ENCODE peak calls at places on chromosomes 4 and X, in five cellular contexts. G is left ventricle myocardium inferior, J is sigmoid colon, Z is osteoblast, W is progenitor cell of endocrine pancreas. P is an unnamed sample.

GRCh38 chrX:43655151-43655676 is 885 bp upstream of the MAOA start:
- DNase-seq in W (peak; percentile 10), Z (peak; percentile 84), G (peak; percentile 24), J (peak; percentile 76), P (peak; percentile 39)

GRCh38 chr4:26866781-26867180 is 6.1 kb downstream of the STIM2 start:
- DNase-seq in W (no peak), G (no peak), J (no peak), Z (no peak), P (no peak)

GRCh38 chr4:53680588-53680987 is 89.3 kb upstream of the LNX1 start:
- DNase-seq in W (no peak), G (no peak), Z (no peak), J (no peak), P (no peak)

GRCh38 chr4:126969781-126970180 is 663.0 kb upstream of the INTU start:
- DNase-seq in J (no peak), G (no peak), Z (no peak), W (no peak), P (no peak)

GRCh38 chr4:88058295-88058694 is 50.9 kb downstream of the PKD2 start:
- DNase-seq in J (no peak), W (no peak), G (no peak), Z (no peak), P (no peak)

GRCh38 chrX:16484338-16484737 is 165.6 kb upstream of the S100G start:
- DNase-seq in Z (peak; percentile 80), W (no peak), G (no peak), J (no peak), P (no peak)

GRCh38 chr4:125315571-125316390 is 1.0 kb downstream of the FAT4 start:
- DNase-seq in W (peak; percentile 45), J (peak; percentile 74), Z (peak; percentile 59), G (peak; percentile 57), P (peak; percentile 75)

GRCh38 chr4:7911044-7911578 is 28.6 kb downstream of the AFAP1 start:
- DNase-seq in W (no peak), Z (peak; percentile 46), G (no peak), J (peak; percentile 74), P (no peak)

GRCh38 chrX:48919360-48919821 is 567 bp upstream of the PIM2 start:
- DNase-seq in G (no peak), W (no peak), J (no peak), Z (peak; percentile 65), P (no peak)

GRCh38 chrX:119218198-119218597 is 17.9 kb upstream of the PGRMC1 start:
- DNase-seq in W (no peak), J (no peak), Z (no peak), G (no peak), P (no peak)

GRCh38 chrX:19846995-19847790 is 40.2 kb downstream of the SH3KBP1 start:
- DNase-seq in Z (no peak), G (peak; percentile 23), J (no peak), W (no peak), P (no peak)

GRCh38 chr4:61628727-61629126 is 428.6 kb downstream of the ADGRL3 start:
- DNase-seq in J (no peak), G (no peak), Z (peak; percentile 8), W (no peak), P (no peak)

GRCh38 chr4:3520276-3520675 is 11.9 kb downstream of the LRPAP1 start:
- DNase-seq in G (no peak), Z (no peak), W (no peak), J (peak; percentile 49), P (no peak)

GRCh38 chr4:151690884-151691283 is 69.9 kb downstream of the GATB start:
- DNase-seq in Z (peak; percentile 62), W (no peak), J (no peak), G (no peak), P (no peak)

GRCh38 chrX:35787867-35788266 is 10.3 kb upstream of the MAGEB16 start:
- DNase-seq in J (no peak), Z (no peak), W (no peak), G (no peak), P (no peak)

GRCh38 chrX:344371-344901 is 25.8 kb upstream of the GTPBP6 start:
- DNase-seq in J (peak; percentile 40), W (no peak), G (peak; percentile 7), Z (no peak), P (peak; percentile 51)

GRCh38 chr4:140125374-140125773 is 28.6 kb downstream of the MAML3 start:
- DNase-seq in W (no peak), Z (no peak), G (no peak), J (no peak), P (no peak)

DNA sequence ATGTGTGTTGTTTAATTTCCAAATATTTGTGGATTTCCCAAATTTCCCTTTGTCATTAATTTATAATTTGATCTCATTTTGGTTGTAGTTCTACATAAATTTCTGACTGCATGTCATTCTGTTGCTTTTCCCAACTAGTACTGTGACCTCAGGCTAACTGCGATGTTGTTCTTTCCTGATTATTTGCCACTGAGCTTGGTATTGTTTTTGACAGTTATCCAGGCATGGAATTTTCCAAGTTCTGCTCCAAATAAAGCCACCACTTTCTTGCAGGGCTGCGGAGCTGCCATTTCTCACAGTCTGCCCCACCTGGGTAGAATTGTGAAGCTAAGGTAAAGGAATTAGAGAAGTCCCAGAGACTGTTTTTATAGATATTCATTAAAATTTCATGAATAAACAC is 328.8 kb downstream of the ZNF674 start:
- DNase-seq in W (no peak), Z (peak; percentile 39), J (no peak), G (no peak), P (no peak)
- TF ChIP-seq CTCF in W (no peak), Z (no peak), J (no peak), G (no peak), P (no peak)

DNA sequence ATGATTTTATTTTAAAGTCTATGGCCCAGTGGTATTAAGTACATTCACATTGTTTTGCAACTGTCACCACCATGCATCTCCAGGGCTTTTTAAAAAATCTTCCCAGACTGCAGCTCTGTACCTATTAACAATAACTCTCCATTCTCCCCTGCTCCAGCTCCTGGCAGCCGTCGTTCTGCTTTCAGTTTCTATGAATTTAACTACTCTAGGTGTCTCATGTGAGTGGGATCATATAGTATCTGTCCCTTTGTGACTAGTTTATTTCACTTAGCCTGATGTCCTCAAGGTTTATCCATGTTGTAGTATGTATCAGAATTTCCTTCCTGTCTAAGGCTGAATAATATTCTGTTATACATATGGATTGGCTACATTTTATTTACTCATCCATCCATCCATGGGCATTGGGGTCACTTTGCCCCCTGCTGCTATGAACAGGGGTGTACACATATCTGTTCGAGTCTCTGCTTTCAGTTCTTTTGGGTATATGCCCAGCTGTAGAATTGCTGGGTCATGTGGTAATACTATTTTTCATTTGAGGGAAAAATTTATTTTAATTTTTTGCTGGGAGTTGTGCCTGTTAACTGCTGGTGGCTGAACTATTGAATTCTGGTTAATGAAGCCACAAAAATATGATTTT is 131.3 kb downstream of the ARHGAP10 start:
- DNase-seq in J (no peak), Z (no peak), G (no peak), W (no peak), P (no peak)
- TF ChIP-seq CTCF in J (no peak), Z (peak; percentile 30), G (no peak), W (peak; percentile 14), P (no peak)

DNA sequence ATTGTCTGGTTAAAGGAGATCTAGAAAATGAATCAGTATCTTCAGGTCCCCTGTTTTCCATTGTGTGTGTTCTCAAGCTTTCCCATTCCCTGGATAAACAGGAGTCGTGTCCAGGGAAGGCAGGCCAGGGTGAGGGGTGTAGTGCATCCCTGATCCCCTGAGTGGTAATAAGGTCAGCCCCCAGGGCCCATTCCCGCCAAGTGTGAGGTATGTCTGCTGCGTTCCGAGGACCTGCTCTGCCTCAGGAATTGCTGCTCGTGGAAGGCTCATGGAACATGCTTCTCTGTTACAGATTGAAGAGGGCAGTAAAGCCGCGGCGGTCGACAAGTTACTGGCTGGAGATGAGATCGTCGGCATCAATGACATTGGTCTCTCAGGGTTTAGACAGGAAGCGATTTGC is 87.1 kb downstream of the SHROOM2 start:
- DNase-seq in J (no peak), G (no peak), Z (no peak), W (no peak), P (no peak)
- TF ChIP-seq CTCF in J (no peak), G (no peak), Z (no peak), W (no peak), P (no peak)

GRCh38 chrX:120664081-120664480 is 34.2 kb upstream of the C1GALT1C1 start:
- DNase-seq in Z (peak; percentile 41), W (no peak), J (no peak), G (no peak), P (no peak)
- TF ChIP-seq CTCF in Z (peak; percentile 28), W (no peak), J (no peak), G (peak; percentile 39), P (no peak)

DNA sequence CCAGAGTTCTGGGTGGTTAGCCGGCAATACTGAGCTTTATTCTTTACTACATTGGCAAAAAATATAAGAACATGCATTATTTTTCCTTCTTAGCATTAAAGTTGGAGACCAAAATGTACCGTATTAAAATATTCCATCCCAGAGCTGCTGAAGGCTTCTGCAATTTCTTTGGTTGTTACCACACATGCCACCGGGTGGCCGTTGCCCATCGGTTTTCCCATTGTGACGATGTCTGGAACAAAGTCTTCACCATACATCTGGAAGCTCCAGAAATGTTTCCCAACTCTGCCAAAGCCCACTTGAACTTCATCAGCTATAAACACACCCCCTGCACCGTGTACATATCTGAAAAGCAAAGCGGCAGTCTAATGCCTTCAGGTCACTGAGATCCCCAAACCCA is 13.7 kb downstream of the ETNPPL start:
- DNase-seq in Z (no peak), G (no peak), W (no peak), J (no peak), P (no peak)
- TF ChIP-seq CTCF in Z (peak; percentile 14), G (no peak), W (peak; percentile 21), J (no peak), P (no peak)

GRCh38 chr4:98260579-98261290 is 449 bp upstream of the RAP1GDS1 start:
- DNase-seq in W (peak; percentile 85), J (peak; percentile 97), Z (peak; percentile 99), G (peak; percentile 96), P (peak; percentile 96)
- TF ChIP-seq CTCF in W (no peak), J (no peak), Z (no peak), G (no peak), P (no peak)

GRCh38 chrX:153687121-153688039 is at the start of gene SLC6A8:
- DNase-seq in G (peak; percentile 78), W (peak; percentile 44), J (peak; percentile 91), Z (peak; percentile 98), P (peak; percentile 58)
- TF ChIP-seq CTCF in G (peak; percentile 53), W (peak; percentile 62), J (no peak), Z (no peak), P (peak; percentile 35)

DNA sequence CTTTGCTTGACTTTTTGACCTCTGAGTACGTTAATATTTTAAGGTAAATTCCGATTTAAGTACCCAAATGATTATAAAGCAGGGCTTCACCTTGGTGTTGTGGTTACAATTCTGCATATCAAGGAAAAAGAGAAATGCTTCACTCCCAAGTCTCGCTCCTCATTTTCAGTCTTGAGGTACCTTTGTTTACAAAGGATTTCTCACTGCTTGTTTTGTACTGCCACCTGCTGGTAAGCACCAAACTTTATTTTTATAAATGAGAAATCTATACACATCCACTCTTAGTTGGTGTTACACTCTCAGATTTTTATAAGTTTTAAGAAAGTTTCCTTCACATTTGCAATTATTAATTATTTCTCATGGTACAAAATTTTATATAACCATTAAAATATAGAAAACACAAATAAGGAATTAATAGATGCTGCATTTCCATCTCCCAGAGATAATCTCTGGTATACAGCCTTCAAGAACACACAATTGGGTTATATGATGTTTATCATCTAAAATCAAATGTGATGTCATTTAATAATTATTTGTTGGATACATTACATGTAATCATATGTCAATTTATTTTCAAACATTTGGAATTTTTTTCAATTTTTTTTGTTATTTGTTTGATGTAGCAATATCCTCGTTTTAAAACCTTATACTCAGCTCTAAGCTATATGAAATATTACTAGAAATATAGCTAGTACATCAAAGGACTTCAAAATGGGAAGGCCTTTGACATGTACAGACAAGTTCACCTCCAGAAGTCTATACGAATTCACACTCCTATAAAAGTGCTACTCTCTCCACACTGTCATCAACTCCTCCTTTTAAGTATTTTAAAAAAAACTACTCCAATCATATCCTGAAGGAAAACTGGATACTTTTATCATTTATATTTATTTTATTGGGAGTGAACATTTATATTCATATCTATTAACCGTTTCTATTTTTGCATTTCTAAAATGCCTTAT is 179.9 kb downstream of the KCNIP4 start:
- DNase-seq in W (no peak), G (no peak), J (no peak), Z (peak; percentile 17), P (no peak)
- TF ChIP-seq CTCF in W (peak; percentile 85), G (peak; percentile 77), J (peak; percentile 54), Z (peak; percentile 73), P (peak; percentile 24)